ENCODE peak calls at places on chromosomes 6 and 20, in four cellular contexts. One of them, this sample, is unnamed.

GRCh38 chr6:57064809-57065208 is 18.3 kb downstream of the KIAA1586 start:
- DNase-seq in esophagus squamous epithelium: no peak
- DNase-seq in GM19239: no peak
- DNase-seq in fibroblast of the conjunctiva: no peak
- DNase-seq in this sample: no peak

GRCh38 chr20:10109621-10110020 is 74.8 kb downstream of the ANKEF1 start:
- DNase-seq in esophagus squamous epithelium: no peak
- DNase-seq in GM19239: no peak
- DNase-seq in fibroblast of the conjunctiva: no peak
- DNase-seq in this sample: no peak

GRCh38 chr20:41339957-41340326 is 679 bp upstream of the LPIN3 start:
- DNase-seq in esophagus squamous epithelium: no peak
- DNase-seq in GM19239: peak
- DNase-seq in fibroblast of the conjunctiva: peak
- DNase-seq in this sample: no peak

GRCh38 chr6:97812940-97813339 is 529.9 kb upstream of the MMS22L start:
- DNase-seq in esophagus squamous epithelium: no peak
- DNase-seq in GM19239: no peak
- DNase-seq in fibroblast of the conjunctiva: no peak
- DNase-seq in this sample: no peak

GRCh38 chr6:162416307-162416706 is 311.3 kb downstream of the PRKN start:
- DNase-seq in esophagus squamous epithelium: no peak
- DNase-seq in GM19239: no peak
- DNase-seq in fibroblast of the conjunctiva: no peak
- DNase-seq in this sample: no peak

GRCh38 chr6:142592876-142593275 is 291.1 kb downstream of the ADGRG6 start:
- DNase-seq in esophagus squamous epithelium: no peak
- DNase-seq in GM19239: no peak
- DNase-seq in fibroblast of the conjunctiva: no peak
- DNase-seq in this sample: no peak

GRCh38 chr6:169108753-169109152 is 144.9 kb downstream of the THBS2 start:
- DNase-seq in esophagus squamous epithelium: no peak
- DNase-seq in GM19239: no peak
- DNase-seq in fibroblast of the conjunctiva: no peak
- DNase-seq in this sample: no peak

GRCh38 chr6:108556864-108557493 is 3.7 kb upstream of the FOXO3 start:
- DNase-seq in esophagus squamous epithelium: no peak
- DNase-seq in GM19239: no peak
- DNase-seq in fibroblast of the conjunctiva: no peak
- DNase-seq in this sample: no peak

This sample was measured in cerebellar nuclear complex.